ENCODE peak calls at places on chromosomes 2 and 18, in four cellular contexts. B, J, V and T are unnamed samples.

GRCh38 chr18:63322908-63323634 is 3.5 kb upstream of the BCL2 start:
- DNase-seq in B (no peak), J (peak; percentile 63), V (peak; percentile 61), T (peak; percentile 32)

GRCh38 chr2:234770081-234770506 is 181.7 kb upstream of the SH3BP4 start:
- DNase-seq in B (no peak), J (no peak), V (no peak), T (no peak)

GRCh38 chr2:187618813-187619212 is 64.6 kb upstream of the TFPI start:
- DNase-seq in B (no peak), J (no peak), V (no peak), T (no peak)

GRCh38 chr2:134232868-134233732 is 20.8 kb upstream of the MGAT5 start:
- DNase-seq in B (no peak), J (no peak), V (no peak), T (no peak)

GRCh38 chr2:120511546-120512320 is 165.8 kb downstream of the INHBB start:
- DNase-seq in B (no peak), J (no peak), V (no peak), T (no peak)

GRCh38 chr2:170873035-170873692 is 55.9 kb upstream of the GORASP2 start:
- DNase-seq in B (peak; percentile 24), J (peak; percentile 70), V (peak; percentile 63), T (peak; percentile 64)

GRCh38 chr18:77702686-77703085 is 453.0 kb downstream of the GALR1 start:
- DNase-seq in B (no peak), J (peak; percentile 10), V (no peak), T (peak; percentile 27)

GRCh38 chr2:138238908-138239307 is 262.7 kb upstream of the SPOPL start:
- DNase-seq in B (peak; percentile 36), J (no peak), V (no peak), T (no peak)

GRCh38 chr2:69059731-69060290 is 46.8 kb downstream of the ANTXR1 start:
- DNase-seq in B (no peak), J (no peak), V (no peak), T (no peak)

GRCh38 chr2:101396352-101396717 is 9.0 kb upstream of the CREG2 start:
- DNase-seq in B (no peak), J (peak; percentile 45), V (no peak), T (peak; percentile 41)

GRCh38 chr2:132797551-132797950 is 127.5 kb upstream of the LYPD1 start:
- DNase-seq in B (no peak), J (no peak), V (no peak), T (no peak)

GRCh38 chr2:3628800-3629199 is 29.2 kb upstream of the ALLC start:
- DNase-seq in B (no peak), J (peak; percentile 54), V (peak; percentile 26), T (no peak)

GRCh38 chr2:127688405-127688804 is 12.9 kb upstream of the SFT2D3 start:
- DNase-seq in B (no peak), J (no peak), V (no peak), T (no peak)

GRCh38 chr2:136238214-136238551 is 120.2 kb upstream of the CXCR4 start:
- DNase-seq in B (no peak), J (no peak), V (no peak), T (no peak)

GRCh38 chr2:189425676-189426075 is 15.6 kb upstream of the WDR75 start:
- DNase-seq in B (no peak), J (no peak), V (no peak), T (no peak)

GRCh38 chr2:10581990-10582389 is 107.8 kb downstream of the NOL10 start:
- DNase-seq in B (no peak), J (no peak), V (no peak), T (no peak)

GRCh38 chr2:188970201-188970600 is 4.0 kb upstream of the COL3A1 start:
- DNase-seq in B (no peak), J (no peak), V (no peak), T (no peak)

GRCh38 chr18:41436772-41437171 is 518.3 kb upstream of the PIK3C3 start:
- DNase-seq in B (no peak), J (no peak), V (no peak), T (no peak)

GRCh38 chr18:28080876-28081300 is 96.0 kb downstream of the CDH2 start:
- DNase-seq in B (no peak), J (no peak), V (no peak), T (no peak)

GRCh38 chr2:149598014-149598395 is 10.4 kb upstream of the MMADHC start:
- DNase-seq in B (no peak), J (no peak), V (no peak), T (no peak)

GRCh38 chr2:100580474-100581264 is 17.9 kb downstream of the PDCL3 start:
- DNase-seq in B (peak; percentile 48), J (no peak), V (no peak), T (no peak)

GRCh38 chr2:237500681-237501424 is 13.8 kb downstream of the MLPH start:
- DNase-seq in B (no peak), J (no peak), V (peak; percentile 94), T (peak; percentile 94)

GRCh38 chr2:177983183-177983788 is 89.3 kb downstream of the PDE11A start:
- DNase-seq in B (no peak), J (peak; percentile 53), V (peak; percentile 34), T (peak; percentile 33)

GRCh38 chr2:200308421-200309295 is 2.2 kb downstream of the SPATS2L start:
- DNase-seq in B (no peak), J (no peak), V (no peak), T (no peak)

GRCh38 chr2:31322376-31322775 is 88.4 kb downstream of the EHD3 start:
- DNase-seq in B (no peak), J (no peak), V (no peak), T (no peak)

GRCh38 chr18:23209031-23209430 is 73.7 kb downstream of the CABLES1 start:
- DNase-seq in B (no peak), J (peak; percentile 53), V (no peak), T (no peak)

GRCh38 chr2:214489702-214490101 is 78.8 kb downstream of the VWC2L start:
- DNase-seq in B (no peak), J (no peak), V (no peak), T (no peak)

GRCh38 chr18:55475916-55476315 is 112.1 kb downstream of the TCF4 start:
- DNase-seq in B (no peak), J (no peak), V (no peak), T (no peak)
- TF ChIP-seq SIN3A in B (no peak), J (no peak), V (no peak), T (no peak)

DNA sequence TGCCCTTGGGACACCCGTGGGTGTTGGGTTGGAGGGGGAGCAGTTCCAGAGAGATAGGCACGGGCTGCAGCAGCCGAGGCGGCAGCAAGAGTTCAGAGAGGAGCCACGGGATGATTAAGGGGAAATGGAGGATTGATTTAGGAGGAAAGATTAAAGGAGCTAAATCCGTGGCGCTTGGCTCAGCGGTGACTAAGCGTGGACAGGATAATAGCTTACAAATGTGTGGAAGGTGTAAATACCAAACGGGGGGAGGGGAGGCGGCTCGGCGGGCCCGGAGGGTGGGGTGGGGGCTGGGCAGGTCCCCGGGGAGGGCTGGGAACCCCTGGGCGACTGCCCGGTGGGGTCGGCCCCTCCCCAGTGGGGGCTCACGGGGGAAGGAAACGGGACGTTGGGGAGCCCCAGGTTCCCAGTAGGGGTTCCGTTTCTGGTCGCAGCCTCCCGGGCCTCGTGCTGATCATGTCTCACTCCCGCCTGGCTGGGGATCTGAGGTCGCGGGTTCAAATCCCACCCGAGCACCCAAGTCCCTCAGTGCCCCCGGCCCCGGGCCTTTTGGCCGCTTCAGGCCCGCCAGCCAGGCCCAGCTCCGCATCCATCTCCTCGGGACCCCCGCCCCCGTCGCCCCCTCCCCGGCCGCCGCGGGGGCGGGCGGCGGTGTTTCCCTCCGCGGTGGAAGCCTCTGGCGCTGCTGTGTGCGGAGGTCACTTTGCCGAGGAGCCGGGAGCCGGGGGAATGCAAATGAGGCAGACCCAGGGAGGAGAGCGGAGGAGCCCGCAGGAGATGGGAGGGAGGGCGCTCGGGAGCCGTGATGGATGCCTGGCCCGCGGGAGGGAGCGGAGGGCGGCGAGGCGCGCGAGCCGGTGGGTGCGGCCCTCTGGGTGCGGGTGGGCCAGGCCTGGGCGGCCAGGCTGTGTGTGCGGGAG is 8.1 kb downstream of the ASIC4 start:
- DNase-seq in B (no peak), J (no peak), V (peak; percentile 79), T (no peak)
- TF ChIP-seq SIN3A in B (no peak), J (no peak), V (no peak), T (no peak)

GRCh38 chr2:27627963-27628766 is 647 bp downstream of the CCDC121 start:
- DNase-seq in B (no peak), J (peak; percentile 45), V (peak; percentile 18), T (peak; percentile 42)

GRCh38 chr2:27621524-27621923 is 7.3 kb downstream of the CCDC121 start:
- DNase-seq in B (no peak), J (no peak), V (no peak), T (no peak)

GRCh38 chr2:27624943-27625342 is 3.9 kb downstream of the CCDC121 start:
- DNase-seq in B (no peak), J (no peak), V (no peak), T (no peak)

DNA sequence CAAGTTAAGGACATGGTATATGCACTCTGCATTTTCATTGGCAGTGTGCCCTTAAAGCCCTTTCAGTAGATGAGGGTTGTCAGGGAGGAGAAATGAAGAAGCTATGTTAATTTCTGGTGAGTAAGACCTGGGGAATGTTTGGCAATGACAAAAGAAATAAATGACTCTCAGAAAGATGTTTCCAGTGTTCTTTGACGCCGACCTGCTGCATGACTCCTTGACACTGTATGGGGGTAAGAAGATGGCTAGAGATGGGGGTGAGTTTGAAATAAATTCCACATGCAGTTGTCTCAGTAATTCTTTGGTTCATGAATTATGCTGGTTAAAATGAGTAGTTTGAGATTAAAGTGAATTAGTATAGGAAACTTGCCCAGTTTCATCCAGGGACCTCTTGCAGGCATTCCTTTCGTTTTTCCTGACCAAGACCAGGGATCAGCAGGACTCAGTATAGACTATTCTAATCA is 5.9 kb downstream of the CCDC121 start:
- DNase-seq in B (no peak), J (no peak), V (no peak), T (no peak)
- TF ChIP-seq SIN3A in B (no peak), J (no peak), V (no peak), T (no peak)

DNA sequence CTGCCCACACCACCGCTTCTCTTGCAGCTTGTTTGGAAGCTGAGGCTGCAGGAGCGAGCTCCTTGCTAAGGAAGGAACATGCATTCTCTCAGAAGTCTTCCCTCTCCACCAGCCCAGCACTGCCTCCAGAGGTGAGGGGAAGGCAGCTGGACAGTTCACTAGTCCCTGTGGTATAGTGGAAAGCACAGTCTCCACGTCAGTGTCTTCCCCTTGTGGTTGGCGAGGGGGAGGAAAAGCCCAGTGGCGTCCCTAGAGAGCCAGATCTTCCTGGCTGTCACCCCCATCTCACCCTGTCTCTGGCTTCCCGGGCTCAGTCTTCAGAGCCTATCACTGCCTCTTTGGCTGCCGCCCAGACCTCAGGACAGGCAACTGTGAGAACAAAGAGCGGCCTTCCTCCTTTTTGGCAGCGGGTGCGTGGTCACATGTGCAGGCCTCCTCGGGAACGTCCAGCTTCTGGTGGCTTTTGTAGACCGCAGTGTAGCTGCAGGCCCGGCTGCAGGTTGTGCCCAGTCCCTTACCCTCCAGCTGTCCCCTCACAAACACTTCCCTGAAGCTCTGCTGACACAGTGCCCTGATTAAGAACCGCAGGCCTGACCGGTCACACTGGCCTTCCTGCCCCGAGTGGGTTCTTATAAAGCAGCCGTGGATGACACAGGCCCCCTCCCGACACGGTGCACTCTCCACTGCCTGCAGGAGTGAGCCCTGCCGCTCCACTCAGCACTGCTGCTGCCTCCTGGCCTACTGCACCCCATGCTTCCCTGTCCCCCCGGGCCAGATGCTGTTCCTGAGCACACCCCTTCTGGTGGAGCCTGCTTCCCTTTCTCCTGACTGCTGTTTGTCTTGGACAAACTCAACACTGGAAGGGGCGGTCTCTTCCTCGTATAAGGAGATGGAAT is 90.9 kb downstream of the RNF144A start:
- DNase-seq in B (peak; percentile 16), J (no peak), V (no peak), T (no peak)
- TF ChIP-seq SIN3A in B (no peak), J (no peak), V (no peak), T (no peak)

GRCh38 chr2:239291505-239292350 is 109.1 kb downstream of the HDAC4 start:
- DNase-seq in B (no peak), J (no peak), V (no peak), T (no peak)
- TF ChIP-seq SIN3A in B (no peak), J (no peak), V (no peak), T (no peak)

GRCh38 chr2:9032555-9032954 is 29.1 kb upstream of the MBOAT2 start:
- DNase-seq in B (no peak), J (no peak), V (no peak), T (no peak)
- TF ChIP-seq SIN3A in B (no peak), J (no peak), V (no peak), T (no peak)